ENCODE peak calls at places on chromosomes 5 and 9, in eight cellular contexts. One of them, this sample, is unnamed. For H3K4me1, the result is how much of the 10 kb centered on the place peaks cover.

GRCh38 chr9:68619636-68620035 is 79.0 kb upstream of the TMEM252 start:
- DNase-seq in testis: no peak
- DNase-seq in upper lobe of left lung: no peak
- DNase-seq in HCT116: no peak
- DNase-seq in tibial nerve: no peak
- DNase-seq in adrenal gland: no peak
- DNase-seq in spleen: no peak
- DNase-seq in IMR-90: no peak
- DNase-seq in this sample: no peak

GRCh38 chr5:172002310-172002709 is 4.1 kb downstream of the FBXW11 start:
- DNase-seq in testis: no peak
- DNase-seq in upper lobe of left lung: no peak
- DNase-seq in HCT116: peak
- DNase-seq in tibial nerve: no peak
- DNase-seq in adrenal gland: no peak
- DNase-seq in spleen: no peak
- DNase-seq in IMR-90: no peak
- DNase-seq in this sample: no peak

GRCh38 chr9:121884057-121884512 is 209.0 kb downstream of the TTLL11 start:
- DNase-seq in testis: no peak
- DNase-seq in upper lobe of left lung: no peak
- DNase-seq in HCT116: no peak
- DNase-seq in tibial nerve: no peak
- DNase-seq in adrenal gland: no peak
- DNase-seq in spleen: no peak
- DNase-seq in IMR-90: no peak
- DNase-seq in this sample: no peak

GRCh38 chr9:87324613-87325194 is 173.0 kb upstream of the DAPK1 start:
- DNase-seq in testis: no peak
- DNase-seq in upper lobe of left lung: no peak
- DNase-seq in HCT116: peak
- DNase-seq in tibial nerve: no peak
- DNase-seq in adrenal gland: no peak
- DNase-seq in spleen: no peak
- DNase-seq in IMR-90: peak
- DNase-seq in this sample: no peak

GRCh38 chr5:134819404-134819963 is 26.3 kb upstream of the C5orf24 start:
- DNase-seq in testis: no peak
- DNase-seq in upper lobe of left lung: no peak
- DNase-seq in HCT116: no peak
- DNase-seq in tibial nerve: no peak
- DNase-seq in adrenal gland: no peak
- DNase-seq in spleen: no peak
- DNase-seq in IMR-90: no peak
- DNase-seq in this sample: no peak

GRCh38 chr9:109110326-109111014 is 9.3 kb downstream of the TMEM245 start:
- DNase-seq in testis: no peak
- DNase-seq in upper lobe of left lung: no peak
- DNase-seq in HCT116: peak
- DNase-seq in tibial nerve: no peak
- DNase-seq in adrenal gland: no peak
- DNase-seq in spleen: no peak
- DNase-seq in IMR-90: peak
- DNase-seq in this sample: no peak

GRCh38 chr9:123073991-123074422 is 40.5 kb downstream of the GPR21 start:
- DNase-seq in testis: no peak
- DNase-seq in upper lobe of left lung: no peak
- DNase-seq in HCT116: no peak
- DNase-seq in tibial nerve: no peak
- DNase-seq in adrenal gland: no peak
- DNase-seq in spleen: no peak
- DNase-seq in IMR-90: peak
- DNase-seq in this sample: no peak

GRCh38 chr5:1883120-1883924 is 597 bp upstream of the IRX4 start:
- DNase-seq in testis: no peak
- DNase-seq in upper lobe of left lung: no peak
- DNase-seq in HCT116: no peak
- DNase-seq in tibial nerve: no peak
- DNase-seq in adrenal gland: no peak
- DNase-seq in spleen: peak
- DNase-seq in IMR-90: no peak
- DNase-seq in this sample: no peak

GRCh38 chr5:124343451-124343867 is 403.0 kb downstream of the ZNF608 start:
- DNase-seq in testis: no peak
- DNase-seq in upper lobe of left lung: no peak
- DNase-seq in HCT116: no peak
- DNase-seq in tibial nerve: no peak
- DNase-seq in adrenal gland: peak
- DNase-seq in spleen: no peak
- DNase-seq in IMR-90: peak
- DNase-seq in this sample: no peak

GRCh38 chr5:80128129-80128528 is 93.0 kb downstream of the THBS4 start:
- DNase-seq in testis: no peak
- DNase-seq in upper lobe of left lung: no peak
- DNase-seq in HCT116: no peak
- DNase-seq in tibial nerve: no peak
- DNase-seq in adrenal gland: peak
- DNase-seq in spleen: no peak
- DNase-seq in IMR-90: no peak
- DNase-seq in this sample: no peak

GRCh38 chr5:139641116-139642080 is 6.8 kb upstream of the CXXC5 start:
- DNase-seq in testis: no peak
- DNase-seq in upper lobe of left lung: no peak
- DNase-seq in HCT116: no peak
- DNase-seq in tibial nerve: no peak
- DNase-seq in adrenal gland: peak
- DNase-seq in spleen: peak
- DNase-seq in IMR-90: no peak
- DNase-seq in this sample: peak

GRCh38 chr5:74104469-74104868 is 478.5 kb downstream of the ARHGEF28 start:
- DNase-seq in testis: no peak
- DNase-seq in upper lobe of left lung: peak
- DNase-seq in HCT116: no peak
- DNase-seq in tibial nerve: no peak
- DNase-seq in adrenal gland: no peak
- DNase-seq in spleen: no peak
- DNase-seq in IMR-90: no peak
- DNase-seq in this sample: no peak

GRCh38 chr9:96140401-96141180 is 161.4 kb downstream of the HSD17B3 start:
- DNase-seq in testis: peak
- DNase-seq in upper lobe of left lung: peak
- DNase-seq in HCT116: no peak
- DNase-seq in tibial nerve: no peak
- DNase-seq in adrenal gland: no peak
- DNase-seq in spleen: no peak
- DNase-seq in IMR-90: no peak
- DNase-seq in this sample: no peak

GRCh38 chr5:172144291-172144815 is 43.7 kb downstream of the STK10 start:
- DNase-seq in testis: peak
- DNase-seq in upper lobe of left lung: no peak
- DNase-seq in HCT116: no peak
- DNase-seq in tibial nerve: peak
- DNase-seq in adrenal gland: peak
- DNase-seq in spleen: no peak
- DNase-seq in IMR-90: peak
- DNase-seq in this sample: no peak

GRCh38 chr5:172209714-172210113 is 15.7 kb downstream of the EFCAB9 start:
- DNase-seq in testis: no peak
- DNase-seq in upper lobe of left lung: no peak
- DNase-seq in HCT116: no peak
- DNase-seq in tibial nerve: no peak
- DNase-seq in adrenal gland: no peak
- DNase-seq in spleen: no peak
- DNase-seq in IMR-90: no peak
- DNase-seq in this sample: no peak

GRCh38 chr5:94397508-94397907 is 220.9 kb downstream of the KIAA0825 start:
- DNase-seq in testis: no peak
- DNase-seq in upper lobe of left lung: no peak
- DNase-seq in HCT116: no peak
- DNase-seq in tibial nerve: no peak
- DNase-seq in adrenal gland: no peak
- DNase-seq in spleen: no peak
- DNase-seq in IMR-90: no peak
- DNase-seq in this sample: no peak

GRCh38 chr9:83220737-83221136 is 157.8 kb upstream of the RASEF start:
- DNase-seq in testis: peak
- DNase-seq in upper lobe of left lung: no peak
- DNase-seq in HCT116: no peak
- DNase-seq in tibial nerve: no peak
- DNase-seq in adrenal gland: peak
- DNase-seq in spleen: no peak
- DNase-seq in IMR-90: peak
- DNase-seq in this sample: no peak

GRCh38 chr5:131640043-131640856 is 5.2 kb upstream of the RAPGEF6 start:
- DNase-seq in testis: no peak
- DNase-seq in upper lobe of left lung: no peak
- DNase-seq in HCT116: no peak
- DNase-seq in tibial nerve: no peak
- DNase-seq in adrenal gland: no peak
- DNase-seq in spleen: no peak
- DNase-seq in IMR-90: peak
- DNase-seq in this sample: no peak

GRCh38 chr5:53936481-53937352 is 373.7 kb downstream of the ARL15 start:
- DNase-seq in testis: peak
- DNase-seq in upper lobe of left lung: no peak
- DNase-seq in HCT116: no peak
- DNase-seq in tibial nerve: peak
- DNase-seq in adrenal gland: peak
- DNase-seq in spleen: no peak
- DNase-seq in IMR-90: no peak
- DNase-seq in this sample: no peak

GRCh38 chr5:44398382-44398781 is 9.2 kb upstream of the FGF10 start:
- DNase-seq in testis: no peak
- DNase-seq in upper lobe of left lung: no peak
- DNase-seq in HCT116: no peak
- DNase-seq in tibial nerve: no peak
- DNase-seq in adrenal gland: no peak
- DNase-seq in spleen: no peak
- DNase-seq in IMR-90: no peak
- DNase-seq in this sample: no peak
- TF ChIP-seq CTCF in testis: no peak
- TF ChIP-seq CTCF in upper lobe of left lung: no peak
- TF ChIP-seq CTCF in HCT116: no peak
- TF ChIP-seq CTCF in tibial nerve: no peak
- TF ChIP-seq CTCF in adrenal gland: no peak
- TF ChIP-seq CTCF in spleen: no peak
- TF ChIP-seq CTCF in IMR-90: no peak
- TF ChIP-seq CTCF in this sample: no peak

DNA sequence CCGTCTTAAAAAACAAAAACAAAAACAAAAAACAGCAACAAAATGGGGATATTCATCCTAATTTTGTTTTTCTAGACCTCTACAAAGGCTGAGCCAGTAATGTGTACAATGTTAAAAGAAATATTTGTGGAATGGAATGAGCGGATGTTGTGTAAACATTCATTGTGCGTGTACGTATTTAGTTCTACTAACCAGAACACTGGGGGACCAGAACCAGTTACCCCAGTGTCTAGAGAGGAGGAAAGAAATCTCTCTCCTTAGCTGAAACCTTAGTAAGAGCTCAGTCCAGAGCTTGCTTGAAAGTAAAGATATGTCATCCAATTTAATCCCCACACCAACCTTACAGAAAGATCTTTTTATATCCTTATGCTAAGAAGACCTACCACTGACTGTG is 106.7 kb upstream of the CPEB4 start:
- DNase-seq in testis: no peak
- DNase-seq in upper lobe of left lung: no peak
- DNase-seq in HCT116: no peak
- DNase-seq in tibial nerve: no peak
- DNase-seq in adrenal gland: no peak
- DNase-seq in spleen: no peak
- DNase-seq in IMR-90: no peak
- DNase-seq in this sample: no peak
- H3K4me1 ChIP-seq in testis: under half
- H3K4me1 ChIP-seq in upper lobe of left lung: under half
- H3K4me1 ChIP-seq in HCT116: under half
- H3K4me1 ChIP-seq in tibial nerve: under half
- H3K4me1 ChIP-seq in adrenal gland: under half
- H3K4me1 ChIP-seq in spleen: half or more
- H3K4me1 ChIP-seq in IMR-90: under half
- H3K4me1 ChIP-seq in this sample: under half

GRCh38 chr5:56288880-56289601 is 55.9 kb upstream of the ANKRD55 start:
- DNase-seq in testis: no peak
- DNase-seq in upper lobe of left lung: no peak
- DNase-seq in HCT116: no peak
- DNase-seq in tibial nerve: no peak
- DNase-seq in adrenal gland: no peak
- DNase-seq in spleen: no peak
- DNase-seq in IMR-90: no peak
- DNase-seq in this sample: no peak

GRCh38 chr5:56290378-56291057 is 57.4 kb upstream of the ANKRD55 start:
- DNase-seq in testis: no peak
- DNase-seq in upper lobe of left lung: no peak
- DNase-seq in HCT116: no peak
- DNase-seq in tibial nerve: no peak
- DNase-seq in adrenal gland: no peak
- DNase-seq in spleen: no peak
- DNase-seq in IMR-90: no peak
- DNase-seq in this sample: no peak

GRCh38 chr5:56289602-56289987 is 56.5 kb upstream of the ANKRD55 start:
- DNase-seq in testis: no peak
- DNase-seq in upper lobe of left lung: no peak
- DNase-seq in HCT116: no peak
- DNase-seq in tibial nerve: no peak
- DNase-seq in adrenal gland: no peak
- DNase-seq in spleen: no peak
- DNase-seq in IMR-90: no peak
- DNase-seq in this sample: no peak

GRCh38 chr5:56286015-56286992 is 53.2 kb upstream of the ANKRD55 start:
- DNase-seq in testis: no peak
- DNase-seq in upper lobe of left lung: no peak
- DNase-seq in HCT116: no peak
- DNase-seq in tibial nerve: no peak
- DNase-seq in adrenal gland: no peak
- DNase-seq in spleen: no peak
- DNase-seq in IMR-90: peak
- DNase-seq in this sample: no peak

DNA sequence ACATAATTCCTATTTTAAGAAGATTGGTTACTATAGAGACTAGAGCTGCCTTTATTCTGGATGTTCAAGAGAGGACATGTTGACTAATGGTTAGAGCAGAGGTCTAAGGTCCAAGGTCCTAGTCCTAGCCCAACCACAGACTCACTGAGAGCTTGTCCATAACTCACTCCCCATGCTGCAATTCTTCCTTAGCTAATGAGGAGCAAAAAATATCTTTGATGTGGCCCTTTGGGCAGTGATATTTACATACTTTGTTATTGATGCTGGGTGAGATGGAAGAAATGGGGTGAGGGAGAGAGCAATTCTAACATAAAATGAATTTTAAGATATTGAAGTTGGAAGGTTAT is 57.9 kb upstream of the ANKRD55 start:
- DNase-seq in testis: no peak
- DNase-seq in upper lobe of left lung: no peak
- DNase-seq in HCT116: no peak
- DNase-seq in tibial nerve: no peak
- DNase-seq in adrenal gland: no peak
- DNase-seq in spleen: no peak
- DNase-seq in IMR-90: no peak
- DNase-seq in this sample: no peak
- TF ChIP-seq POLR2A in testis: no peak
- TF ChIP-seq POLR2A in upper lobe of left lung: no peak
- TF ChIP-seq POLR2A in HCT116: no peak
- TF ChIP-seq POLR2A in tibial nerve: no peak
- TF ChIP-seq POLR2A in adrenal gland: no peak
- TF ChIP-seq POLR2A in spleen: no peak
- TF ChIP-seq POLR2A in IMR-90: no peak
- TF ChIP-seq POLR2A in this sample: no peak

GRCh38 chr5:148687427-148687826 is 33.1 kb upstream of the HTR4 start:
- DNase-seq in testis: no peak
- DNase-seq in upper lobe of left lung: no peak
- DNase-seq in HCT116: peak
- DNase-seq in tibial nerve: no peak
- DNase-seq in adrenal gland: no peak
- DNase-seq in spleen: no peak
- DNase-seq in IMR-90: peak
- DNase-seq in this sample: no peak
- TF ChIP-seq CTCF in testis: no peak
- TF ChIP-seq CTCF in upper lobe of left lung: peak
- TF ChIP-seq CTCF in HCT116: peak
- TF ChIP-seq CTCF in tibial nerve: no peak
- TF ChIP-seq CTCF in adrenal gland: no peak
- TF ChIP-seq CTCF in spleen: no peak
- TF ChIP-seq CTCF in IMR-90: peak
- TF ChIP-seq CTCF in this sample: no peak